ENCODE peak calls at places on chromosomes 1 and 21, in five cellular contexts. N, D, Q, U and Z are unnamed samples.

GRCh38 chr1:207186503-207186902 is 82.5 kb downstream of the C4BPA start:
- DNase-seq in N (peak), D (no peak), Q (no peak), U (no peak), Z (no peak)

GRCh38 chr1:89965203-89965900 is 29.6 kb upstream of the ZNF326 start:
- DNase-seq in N (no peak), D (no peak), Q (peak), U (no peak), Z (no peak)

GRCh38 chr1:159821171-159821867 is 5.4 kb upstream of the SLAMF8 start:
- DNase-seq in N (no peak), D (no peak), Q (no peak), U (no peak), Z (peak)

GRCh38 chr21:28521932-28522826 is 470.5 kb downstream of the LTN1 start:
- DNase-seq in N (peak), D (no peak), Q (peak), U (no peak), Z (peak)

GRCh38 chr1:85264150-85264549 is 4.7 kb upstream of the C1orf52 start:
- DNase-seq in N (no peak), D (no peak), Q (no peak), U (no peak), Z (no peak)

GRCh38 chr21:42475526-42476492 is 20.2 kb downstream of the RSPH1 start:
- DNase-seq in N (no peak), D (no peak), Q (no peak), U (no peak), Z (no peak)

GRCh38 chr1:247111636-247112478 is 7.7 kb upstream of the ZNF669 start:
- DNase-seq in N (no peak), D (no peak), Q (peak), U (no peak), Z (peak)

GRCh38 chr1:206962269-206962668 is 8.0 kb downstream of the FCAMR start:
- DNase-seq in N (no peak), D (no peak), Q (no peak), U (no peak), Z (no peak)

GRCh38 chr1:25469177-25469576 is 38.5 kb downstream of the MACO1 start:
- DNase-seq in N (peak), D (no peak), Q (peak), U (no peak), Z (no peak)

GRCh38 chr1:65440915-65441314 is 20.4 kb downstream of the LEPR start:
- DNase-seq in N (no peak), D (no peak), Q (no peak), U (no peak), Z (no peak)

GRCh38 chr1:54745274-54745673 is 19.0 kb downstream of the PARS2 start:
- DNase-seq in N (no peak), D (no peak), Q (no peak), U (no peak), Z (no peak)

GRCh38 chr21:45554477-45555175 is 12.4 kb upstream of the SLC19A1 start:
- DNase-seq in N (peak), D (peak), Q (peak), U (peak), Z (peak)

GRCh38 chr1:70071597-70071996 is 133.8 kb downstream of the LRRC40 start:
- DNase-seq in N (no peak), D (no peak), Q (no peak), U (no peak), Z (no peak)

GRCh38 chr1:116491985-116492811 is 78.6 kb downstream of the CD58 start:
- DNase-seq in N (no peak), D (no peak), Q (no peak), U (no peak), Z (no peak)

GRCh38 chr1:8097077-8097799 is 71.1 kb upstream of the ERRFI1 start:
- DNase-seq in N (peak), D (no peak), Q (peak), U (no peak), Z (no peak)

GRCh38 chr1:32242341-32242851 is 4.6 kb upstream of the FAM167B start:
- DNase-seq in N (no peak), D (no peak), Q (peak), U (no peak), Z (peak)

GRCh38 chr1:181493885-181494284 is 10.6 kb downstream of the CACNA1E start:
- DNase-seq in N (no peak), D (no peak), Q (no peak), U (no peak), Z (no peak)

GRCh38 chr1:69123486-69123885 is 444.2 kb upstream of the LRRC7 start:
- DNase-seq in N (no peak), D (no peak), Q (no peak), U (no peak), Z (no peak)

GRCh38 chr1:202122639-202123335 is at the start of gene GPR37L1:
- DNase-seq in N (no peak), D (no peak), Q (peak), U (no peak), Z (peak)

GRCh38 chr1:33349778-33350610 is 29.1 kb upstream of the A3GALT2 start:
- DNase-seq in N (no peak), D (peak), Q (peak), U (peak), Z (peak)

GRCh38 chr1:197066719-197067456 is at the start of gene F13B:
- DNase-seq in N (no peak), D (no peak), Q (peak), U (no peak), Z (peak)

GRCh38 chr1:234536756-234537155 is 57.8 kb upstream of the TARBP1 start:
- DNase-seq in N (no peak), D (no peak), Q (no peak), U (no peak), Z (no peak)

GRCh38 chr1:203858055-203858454 is 3.3 kb upstream of the SNRPE start:
- DNase-seq in N (peak), D (no peak), Q (peak), U (no peak), Z (peak)

GRCh38 chr21:45944601-45945000 is 37.0 kb upstream of the COL6A1 start:
- DNase-seq in N (no peak), D (no peak), Q (no peak), U (no peak), Z (no peak)

GRCh38 chr1:52348704-52349301 is 17.2 kb downstream of the CC2D1B start:
- DNase-seq in N (peak), D (no peak), Q (peak), U (no peak), Z (peak)